ENCODE peak calls at places on chromosome 18, in eight cellular contexts. One of them, this sample, is unnamed.

GRCh38 chr18:35413163-35413511 is 36.0 kb upstream of the ZNF396 start:
- DNase-seq in AG09309: no peak
- DNase-seq in foreskin fibroblast: no peak
- DNase-seq in fibroblast of the aortic adventitia: no peak
- DNase-seq in CD4-positive, alpha-beta T cell: no peak
- DNase-seq in spleen: no peak
- DNase-seq in nephron progenitor cell: no peak
- DNase-seq in epithelial cell of esophagus: no peak
- DNase-seq in this sample: no peak

GRCh38 chr18:64919971-64920370 is 771.1 kb upstream of the LINC00305 start:
- DNase-seq in nephron progenitor cell: no peak
- DNase-seq in AG09309: no peak
- DNase-seq in fibroblast of the aortic adventitia: no peak
- DNase-seq in spleen: no peak
- DNase-seq in CD4-positive, alpha-beta T cell: no peak
- DNase-seq in foreskin fibroblast: no peak
- DNase-seq in epithelial cell of esophagus: no peak
- DNase-seq in this sample: no peak

GRCh38 chr18:3504637-3505036 is 54.7 kb downstream of the TGIF1 start:
- DNase-seq in epithelial cell of esophagus: no peak
- DNase-seq in CD4-positive, alpha-beta T cell: no peak
- DNase-seq in foreskin fibroblast: no peak
- DNase-seq in AG09309: no peak
- DNase-seq in nephron progenitor cell: no peak
- DNase-seq in spleen: no peak
- DNase-seq in fibroblast of the aortic adventitia: no peak
- DNase-seq in this sample: no peak

GRCh38 chr18:55111271-55111670 is 152.0 kb upstream of the CCDC68 start:
- DNase-seq in AG09309: no peak
- DNase-seq in spleen: no peak
- DNase-seq in epithelial cell of esophagus: no peak
- DNase-seq in CD4-positive, alpha-beta T cell: no peak
- DNase-seq in foreskin fibroblast: no peak
- DNase-seq in fibroblast of the aortic adventitia: no peak
- DNase-seq in nephron progenitor cell: no peak
- DNase-seq in this sample: no peak

GRCh38 chr18:56001576-56001975 is 413.6 kb upstream of the TCF4 start:
- DNase-seq in AG09309: no peak
- DNase-seq in spleen: no peak
- DNase-seq in fibroblast of the aortic adventitia: no peak
- DNase-seq in epithelial cell of esophagus: no peak
- DNase-seq in foreskin fibroblast: no peak
- DNase-seq in nephron progenitor cell: no peak
- DNase-seq in CD4-positive, alpha-beta T cell: no peak
- DNase-seq in this sample: no peak

GRCh38 chr18:13615432-13615861 is 110.9 kb downstream of the FAM210A start:
- DNase-seq in fibroblast of the aortic adventitia: no peak
- DNase-seq in nephron progenitor cell: no peak
- DNase-seq in foreskin fibroblast: no peak
- DNase-seq in spleen: no peak
- DNase-seq in AG09309: no peak
- DNase-seq in CD4-positive, alpha-beta T cell: no peak
- DNase-seq in epithelial cell of esophagus: no peak
- DNase-seq in this sample: no peak

GRCh38 chr18:30192216-30192615 is 850.3 kb downstream of the DSC3 start:
- DNase-seq in nephron progenitor cell: no peak
- DNase-seq in CD4-positive, alpha-beta T cell: no peak
- DNase-seq in foreskin fibroblast: no peak
- DNase-seq in epithelial cell of esophagus: no peak
- DNase-seq in spleen: no peak
- DNase-seq in fibroblast of the aortic adventitia: no peak
- DNase-seq in AG09309: no peak
- DNase-seq in this sample: no peak

GRCh38 chr18:43661570-43661969 is 384.3 kb upstream of the SYT4 start:
- DNase-seq in fibroblast of the aortic adventitia: peak; percentile 74
- DNase-seq in AG09309: peak; percentile 52
- DNase-seq in spleen: no peak
- DNase-seq in epithelial cell of esophagus: peak; percentile 91
- DNase-seq in CD4-positive, alpha-beta T cell: no peak
- DNase-seq in foreskin fibroblast: peak; percentile 76
- DNase-seq in nephron progenitor cell: peak; percentile 3
- DNase-seq in this sample: no peak

GRCh38 chr18:47585136-47585535 is 333.7 kb upstream of the SKOR2 start:
- DNase-seq in epithelial cell of esophagus: no peak
- DNase-seq in fibroblast of the aortic adventitia: no peak
- DNase-seq in nephron progenitor cell: no peak
- DNase-seq in spleen: no peak
- DNase-seq in foreskin fibroblast: no peak
- DNase-seq in AG09309: no peak
- DNase-seq in CD4-positive, alpha-beta T cell: no peak
- DNase-seq in this sample: no peak

GRCh38 chr18:47582055-47582454 is 330.6 kb upstream of the SKOR2 start:
- DNase-seq in CD4-positive, alpha-beta T cell: no peak
- DNase-seq in AG09309: no peak
- DNase-seq in foreskin fibroblast: no peak
- DNase-seq in spleen: no peak
- DNase-seq in fibroblast of the aortic adventitia: no peak
- DNase-seq in nephron progenitor cell: peak; percentile 76
- DNase-seq in epithelial cell of esophagus: no peak
- DNase-seq in this sample: no peak

GRCh38 chr18:47586418-47586817 is 335.0 kb upstream of the SKOR2 start:
- DNase-seq in nephron progenitor cell: no peak
- DNase-seq in spleen: no peak
- DNase-seq in epithelial cell of esophagus: no peak
- DNase-seq in fibroblast of the aortic adventitia: no peak
- DNase-seq in AG09309: no peak
- DNase-seq in CD4-positive, alpha-beta T cell: no peak
- DNase-seq in foreskin fibroblast: no peak
- DNase-seq in this sample: no peak

GRCh38 chr18:47587587-47587986 is 336.1 kb upstream of the SKOR2 start:
- DNase-seq in AG09309: no peak
- DNase-seq in foreskin fibroblast: no peak
- DNase-seq in spleen: no peak
- DNase-seq in fibroblast of the aortic adventitia: no peak
- DNase-seq in epithelial cell of esophagus: no peak
- DNase-seq in nephron progenitor cell: no peak
- DNase-seq in CD4-positive, alpha-beta T cell: no peak
- DNase-seq in this sample: no peak

DNA sequence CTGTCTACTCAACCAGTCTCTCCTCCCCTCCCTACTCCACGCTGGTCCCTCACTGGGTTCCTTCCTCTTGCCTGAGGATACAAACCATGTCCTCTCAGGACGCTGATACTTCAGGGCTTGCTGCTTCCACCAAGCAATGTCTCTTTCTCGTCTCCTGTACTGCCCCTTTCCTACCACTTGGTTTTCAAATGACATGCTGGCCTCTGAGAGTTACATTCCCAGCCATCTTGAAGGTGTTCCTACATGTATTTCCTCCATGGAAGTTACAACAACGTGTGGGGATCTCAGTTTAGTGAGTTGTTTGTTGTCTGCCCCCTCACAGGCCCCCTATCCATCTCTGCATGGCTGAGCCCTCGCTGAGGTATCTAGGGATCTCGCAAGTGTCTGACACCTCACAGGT is 334.5 kb upstream of the SKOR2 start:
- DNase-seq in foreskin fibroblast: no peak
- DNase-seq in fibroblast of the aortic adventitia: no peak
- DNase-seq in epithelial cell of esophagus: no peak
- DNase-seq in nephron progenitor cell: no peak
- DNase-seq in CD4-positive, alpha-beta T cell: no peak
- DNase-seq in AG09309: no peak
- DNase-seq in spleen: no peak
- DNase-seq in this sample: no peak
- TF ChIP-seq CTCF in foreskin fibroblast: no peak
- TF ChIP-seq CTCF in fibroblast of the aortic adventitia: no peak
- TF ChIP-seq CTCF in epithelial cell of esophagus: no peak
- TF ChIP-seq CTCF in nephron progenitor cell: no peak
- TF ChIP-seq CTCF in CD4-positive, alpha-beta T cell: no peak
- TF ChIP-seq CTCF in AG09309: no peak
- TF ChIP-seq CTCF in spleen: no peak
- TF ChIP-seq CTCF in this sample: no peak

GRCh38 chr18:5955861-5956260 is 60.5 kb upstream of the TMEM200C start:
- DNase-seq in foreskin fibroblast: peak; percentile 1
- DNase-seq in CD4-positive, alpha-beta T cell: no peak
- DNase-seq in epithelial cell of esophagus: no peak
- DNase-seq in fibroblast of the aortic adventitia: no peak
- DNase-seq in nephron progenitor cell: no peak
- DNase-seq in spleen: no peak
- DNase-seq in AG09309: no peak
- DNase-seq in this sample: no peak

GRCh38 chr18:5961828-5962150 is 66.5 kb upstream of the TMEM200C start:
- DNase-seq in spleen: no peak
- DNase-seq in AG09309: no peak
- DNase-seq in CD4-positive, alpha-beta T cell: no peak
- DNase-seq in fibroblast of the aortic adventitia: no peak
- DNase-seq in epithelial cell of esophagus: no peak
- DNase-seq in foreskin fibroblast: no peak
- DNase-seq in nephron progenitor cell: no peak
- DNase-seq in this sample: no peak

GRCh38 chr18:5961097-5961827 is 65.9 kb upstream of the TMEM200C start:
- DNase-seq in fibroblast of the aortic adventitia: no peak
- DNase-seq in nephron progenitor cell: no peak
- DNase-seq in foreskin fibroblast: no peak
- DNase-seq in CD4-positive, alpha-beta T cell: no peak
- DNase-seq in spleen: no peak
- DNase-seq in epithelial cell of esophagus: no peak
- DNase-seq in AG09309: no peak
- DNase-seq in this sample: no peak

GRCh38 chr18:5962362-5962761 is 67.0 kb upstream of the TMEM200C start:
- DNase-seq in fibroblast of the aortic adventitia: peak; percentile 30
- DNase-seq in epithelial cell of esophagus: no peak
- DNase-seq in foreskin fibroblast: no peak
- DNase-seq in CD4-positive, alpha-beta T cell: no peak
- DNase-seq in spleen: no peak
- DNase-seq in nephron progenitor cell: no peak
- DNase-seq in AG09309: no peak
- DNase-seq in this sample: no peak

DNA sequence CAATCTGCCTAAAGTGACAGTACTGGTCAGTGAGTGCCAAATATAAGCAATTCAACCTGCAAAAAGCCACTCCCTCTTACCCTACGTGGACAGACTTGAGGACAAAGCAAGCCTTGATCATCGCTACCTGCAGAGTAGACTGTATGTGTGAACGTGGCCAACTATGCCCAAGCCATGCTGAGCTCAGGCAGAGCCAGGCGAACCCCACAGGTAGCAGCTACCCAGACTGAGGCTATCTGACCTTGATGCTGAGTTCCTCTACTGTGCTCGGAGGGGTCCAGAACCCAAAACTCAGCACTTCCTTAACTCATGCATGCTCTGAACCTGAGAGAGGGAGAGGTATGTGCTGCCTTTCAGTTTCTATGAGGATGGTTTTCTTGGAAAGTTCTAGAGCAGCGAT is 63.5 kb upstream of the TMEM200C start:
- DNase-seq in nephron progenitor cell: no peak
- DNase-seq in fibroblast of the aortic adventitia: no peak
- DNase-seq in epithelial cell of esophagus: no peak
- DNase-seq in AG09309: no peak
- DNase-seq in spleen: no peak
- DNase-seq in foreskin fibroblast: no peak
- DNase-seq in CD4-positive, alpha-beta T cell: no peak
- DNase-seq in this sample: no peak
- TF ChIP-seq CTCF in nephron progenitor cell: no peak
- TF ChIP-seq CTCF in fibroblast of the aortic adventitia: no peak
- TF ChIP-seq CTCF in epithelial cell of esophagus: no peak
- TF ChIP-seq CTCF in AG09309: no peak
- TF ChIP-seq CTCF in spleen: no peak
- TF ChIP-seq CTCF in foreskin fibroblast: no peak
- TF ChIP-seq CTCF in CD4-positive, alpha-beta T cell: no peak
- TF ChIP-seq CTCF in this sample: no peak

GRCh38 chr18:46461993-46462392 is 195.0 kb downstream of the LOXHD1 start:
- DNase-seq in CD4-positive, alpha-beta T cell: no peak
- DNase-seq in spleen: peak; percentile 38
- DNase-seq in fibroblast of the aortic adventitia: no peak
- DNase-seq in nephron progenitor cell: no peak
- DNase-seq in epithelial cell of esophagus: no peak
- DNase-seq in foreskin fibroblast: no peak
- DNase-seq in AG09309: no peak
- DNase-seq in this sample: no peak

GRCh38 chr18:46462523-46462922 is 194.5 kb downstream of the LOXHD1 start:
- DNase-seq in fibroblast of the aortic adventitia: no peak
- DNase-seq in CD4-positive, alpha-beta T cell: no peak
- DNase-seq in AG09309: no peak
- DNase-seq in foreskin fibroblast: no peak
- DNase-seq in nephron progenitor cell: no peak
- DNase-seq in spleen: peak; percentile 63
- DNase-seq in epithelial cell of esophagus: no peak
- DNase-seq in this sample: no peak

GRCh38 chr18:46468431-46469180 is 188.4 kb downstream of the LOXHD1 start:
- DNase-seq in foreskin fibroblast: no peak
- DNase-seq in fibroblast of the aortic adventitia: no peak
- DNase-seq in nephron progenitor cell: no peak
- DNase-seq in AG09309: no peak
- DNase-seq in spleen: peak; percentile 56
- DNase-seq in CD4-positive, alpha-beta T cell: no peak
- DNase-seq in epithelial cell of esophagus: peak; percentile 13
- DNase-seq in this sample: no peak

GRCh38 chr18:46466236-46467160 is 190.5 kb downstream of the LOXHD1 start:
- DNase-seq in epithelial cell of esophagus: no peak
- DNase-seq in CD4-positive, alpha-beta T cell: no peak
- DNase-seq in spleen: peak; percentile 45
- DNase-seq in fibroblast of the aortic adventitia: no peak
- DNase-seq in foreskin fibroblast: no peak
- DNase-seq in nephron progenitor cell: no peak
- DNase-seq in AG09309: no peak
- DNase-seq in this sample: no peak

DNA sequence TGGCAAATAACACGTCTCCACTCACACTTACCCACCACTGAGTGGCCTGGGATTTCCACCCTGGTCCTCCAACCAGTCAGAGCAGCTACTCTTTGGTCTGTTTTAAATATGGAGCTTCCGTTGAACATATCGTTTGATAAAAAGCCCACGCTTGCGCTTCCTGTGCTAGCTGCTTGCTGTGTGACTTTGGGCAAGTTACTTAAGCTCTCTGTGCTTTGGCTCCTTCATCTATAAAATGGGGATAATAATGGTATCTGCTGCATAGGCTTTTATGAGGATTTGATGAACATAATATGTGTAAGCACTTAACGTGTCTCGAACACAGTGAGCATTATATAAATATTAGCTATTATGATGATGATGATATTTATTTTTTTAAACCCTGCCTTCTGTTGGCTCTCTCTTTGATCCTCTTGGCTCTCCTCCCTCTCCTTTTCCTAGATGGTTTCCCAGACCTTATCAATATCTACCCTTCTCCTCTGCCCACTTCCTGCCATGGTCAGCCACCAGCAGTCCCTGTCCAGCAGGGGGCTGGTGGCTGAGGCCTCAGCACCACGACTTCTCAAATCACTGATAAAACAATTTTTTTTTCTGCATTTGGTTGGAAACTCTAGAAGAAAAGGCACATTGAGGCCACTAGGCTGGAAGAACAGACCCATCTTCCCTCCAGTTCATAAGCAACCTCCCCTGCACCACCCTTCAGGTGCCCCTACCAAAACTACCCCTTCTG is 191.9 kb downstream of the LOXHD1 start:
- DNase-seq in nephron progenitor cell: no peak
- DNase-seq in CD4-positive, alpha-beta T cell: no peak
- DNase-seq in foreskin fibroblast: no peak
- DNase-seq in spleen: peak; percentile 24
- DNase-seq in fibroblast of the aortic adventitia: no peak
- DNase-seq in AG09309: no peak
- DNase-seq in epithelial cell of esophagus: no peak
- DNase-seq in this sample: no peak
- TF ChIP-seq CTCF in nephron progenitor cell: peak; percentile 35
- TF ChIP-seq CTCF in CD4-positive, alpha-beta T cell: no peak
- TF ChIP-seq CTCF in foreskin fibroblast: peak; percentile 21
- TF ChIP-seq CTCF in spleen: no peak
- TF ChIP-seq CTCF in fibroblast of the aortic adventitia: peak; percentile 19
- TF ChIP-seq CTCF in AG09309: no peak
- TF ChIP-seq CTCF in epithelial cell of esophagus: peak; percentile 15
- TF ChIP-seq CTCF in this sample: no peak

GRCh38 chr18:48607049-48607984 is 68.5 kb downstream of the CTIF start:
- DNase-seq in spleen: peak; percentile 61
- DNase-seq in nephron progenitor cell: no peak
- DNase-seq in foreskin fibroblast: peak; percentile 77
- DNase-seq in CD4-positive, alpha-beta T cell: no peak
- DNase-seq in fibroblast of the aortic adventitia: peak; percentile 89
- DNase-seq in AG09309: peak; percentile 55
- DNase-seq in epithelial cell of esophagus: no peak
- DNase-seq in this sample: peak; percentile 53

GRCh38 chr18:48609114-48609513 is 70.3 kb downstream of the CTIF start:
- DNase-seq in foreskin fibroblast: no peak
- DNase-seq in spleen: peak; percentile 11
- DNase-seq in CD4-positive, alpha-beta T cell: no peak
- DNase-seq in fibroblast of the aortic adventitia: no peak
- DNase-seq in AG09309: no peak
- DNase-seq in epithelial cell of esophagus: no peak
- DNase-seq in nephron progenitor cell: no peak
- DNase-seq in this sample: no peak

GRCh38 chr18:48602759-48603390 is 64.0 kb downstream of the CTIF start:
- DNase-seq in AG09309: no peak
- DNase-seq in fibroblast of the aortic adventitia: no peak
- DNase-seq in foreskin fibroblast: no peak
- DNase-seq in epithelial cell of esophagus: no peak
- DNase-seq in CD4-positive, alpha-beta T cell: no peak
- DNase-seq in nephron progenitor cell: no peak
- DNase-seq in spleen: peak; percentile 10
- DNase-seq in this sample: no peak

GRCh38 chr18:48608581-48608980 is 69.8 kb downstream of the CTIF start:
- DNase-seq in spleen: peak; percentile 25
- DNase-seq in foreskin fibroblast: no peak
- DNase-seq in fibroblast of the aortic adventitia: no peak
- DNase-seq in AG09309: no peak
- DNase-seq in nephron progenitor cell: no peak
- DNase-seq in epithelial cell of esophagus: no peak
- DNase-seq in CD4-positive, alpha-beta T cell: no peak
- DNase-seq in this sample: no peak

GRCh38 chr18:48605408-48605845 is 66.6 kb downstream of the CTIF start:
- DNase-seq in spleen: peak; percentile 42
- DNase-seq in nephron progenitor cell: peak; percentile 47
- DNase-seq in foreskin fibroblast: no peak
- DNase-seq in epithelial cell of esophagus: peak; percentile 34
- DNase-seq in fibroblast of the aortic adventitia: no peak
- DNase-seq in CD4-positive, alpha-beta T cell: no peak
- DNase-seq in AG09309: no peak
- DNase-seq in this sample: no peak
- TF ChIP-seq CTCF in spleen: no peak
- TF ChIP-seq CTCF in nephron progenitor cell: peak; percentile 30
- TF ChIP-seq CTCF in foreskin fibroblast: peak; percentile 12
- TF ChIP-seq CTCF in epithelial cell of esophagus: peak; percentile 33
- TF ChIP-seq CTCF in fibroblast of the aortic adventitia: no peak
- TF ChIP-seq CTCF in CD4-positive, alpha-beta T cell: no peak
- TF ChIP-seq CTCF in AG09309: no peak
- TF ChIP-seq CTCF in this sample: no peak

This sample was measured in AG09319.